ENCODE peak calls at places on chromosome 16, in four cellular contexts. P is progenitor cell of endocrine pancreas, F is psoas muscle, Q is lower lobe of right lung. A is an unnamed sample.

GRCh38 chr16:154223-155030 is 2.0 kb downstream of the HBZ start:
- DNase-seq in P (no peak), F (no peak), Q (no peak), A (no peak)

GRCh38 chr16:29825145-29826044 is 5.1 kb downstream of the MVP start:
- DNase-seq in P (no peak), Q (no peak), F (peak; percentile 66), A (no peak)

GRCh38 chr16:88936913-88937666 is 39.9 kb downstream of the CBFA2T3 start:
- DNase-seq in Q (no peak), F (peak; percentile 11), P (no peak), A (no peak)

GRCh38 chr16:69084301-69084700 is 21.2 kb upstream of the HAS3 start:
- DNase-seq in F (no peak), P (no peak), Q (no peak), A (no peak)

GRCh38 chr16:57528499-57529323 is 7.7 kb downstream of the CCDC102A start:
- DNase-seq in P (peak; percentile 58), Q (peak; percentile 44), F (no peak), A (no peak)

GRCh38 chr16:3596101-3596861 is 15.1 kb downstream of the SLX4 start:
- DNase-seq in Q (no peak), P (no peak), F (no peak), A (no peak)

GRCh38 chr16:71501562-71501961 is 12.4 kb upstream of the ZNF19 start:
- DNase-seq in Q (no peak), F (no peak), P (no peak), A (no peak)

GRCh38 chr16:78553268-78554044 is 454.0 kb downstream of the WWOX start:
- DNase-seq in Q (no peak), P (no peak), F (no peak), A (no peak)

GRCh38 chr16:65406076-65406475 is 284.2 kb upstream of the CDH11 start:
- DNase-seq in Q (no peak), P (no peak), F (no peak), A (no peak)

GRCh38 chr16:24093049-24093448 is 163.1 kb upstream of the CACNG3 start:
- DNase-seq in F (no peak), P (no peak), Q (no peak), A (no peak)

GRCh38 chr16:20020976-20021375 is 52.7 kb downstream of the GPR139 start:
- DNase-seq in F (no peak), Q (no peak), P (no peak), A (no peak)

GRCh38 chr16:27365142-27366089 is 36.6 kb upstream of the IL21R start:
- DNase-seq in F (no peak), Q (no peak), P (no peak), A (no peak)

GRCh38 chr16:23519282-23519681 is 9.0 kb upstream of the GGA2 start:
- DNase-seq in Q (no peak), P (no peak), F (no peak), A (no peak)

GRCh38 chr16:71645450-71645849 is 19.5 kb downstream of the MARVELD3 start:
- DNase-seq in Q (no peak), F (no peak), P (no peak), A (no peak)

GRCh38 chr16:10172848-10173655 is 9.2 kb downstream of the GRIN2A start:
- DNase-seq in F (no peak), Q (no peak), P (no peak), A (no peak)

GRCh38 chr16:81715358-81716196 is 63.5 kb upstream of the PLCG2 start:
- DNase-seq in F (no peak), P (no peak), Q (no peak), A (no peak)

GRCh38 chr16:65318590-65319267 is 196.9 kb upstream of the CDH11 start:
- DNase-seq in P (no peak), Q (no peak), F (no peak), A (no peak)

GRCh38 chr16:11205754-11206459 is 50.1 kb downstream of the SOCS1 start:
- DNase-seq in P (no peak), Q (no peak), F (no peak), A (no peak)

GRCh38 chr16:58047557-58048348 is 22.2 kb downstream of the MMP15 start:
- DNase-seq in P (no peak), F (no peak), Q (no peak), A (no peak)

GRCh38 chr16:68434654-68435210 is 13.6 kb downstream of the SMPD3 start:
- DNase-seq in F (no peak), P (no peak), Q (no peak), A (no peak)

GRCh38 chr16:11131706-11132105 is 124.3 kb downstream of the SOCS1 start:
- DNase-seq in Q (no peak), F (no peak), P (no peak), A (no peak)

GRCh38 chr16:17757808-17758207 is 287.0 kb upstream of the XYLT1 start:
- DNase-seq in P (no peak), F (no peak), Q (no peak), A (no peak)

GRCh38 chr16:47847220-47847970 is 308.4 kb downstream of the ABCC12 start:
- DNase-seq in Q (no peak), P (no peak), F (no peak), A (no peak)

GRCh38 chr16:73095885-73096341 is 48.0 kb upstream of the ZFHX3 start:
- DNase-seq in Q (no peak), F (no peak), P (no peak), A (no peak)

GRCh38 chr16:58077796-58078195 is 51.4 kb downstream of the CFAP20 start:
- DNase-seq in Q (no peak), P (no peak), F (no peak), A (no peak)

GRCh38 chr16:4358831-4359561 is 7.9 kb upstream of the PAM16 start:
- DNase-seq in Q (peak; percentile 80), P (peak; percentile 83), F (peak; percentile 78), A (no peak)

GRCh38 chr16:242281-242680 is 7.7 kb downstream of the FAM234A start:
- DNase-seq in P (no peak), F (no peak), Q (no peak), A (no peak)

GRCh38 chr16:47567321-47567720 is 106.2 kb downstream of the PHKB start:
- DNase-seq in Q (no peak), P (no peak), F (no peak), A (no peak)

GRCh38 chr16:31080756-31081419 is 6.7 kb downstream of the ZNF646 start:
- DNase-seq in P (no peak), F (no peak), Q (no peak), A (no peak)

GRCh38 chr16:11245988-11246387 is 10.0 kb downstream of the SOCS1 start:
- DNase-seq in Q (no peak), F (no peak), P (no peak), A (no peak)

GRCh38 chr16:76748698-76749097 is 442.3 kb upstream of the MON1B start:
- DNase-seq in P (no peak), Q (no peak), F (no peak), A (no peak)

GRCh38 chr16:17109413-17109812 is 361.3 kb downstream of the XYLT1 start:
- DNase-seq in Q (no peak), F (no peak), P (no peak), A (no peak)

GRCh38 chr16:88430524-88431446 is 22.3 kb upstream of the ZFPM1 start:
- DNase-seq in Q (no peak), F (no peak), P (no peak), A (no peak)

GRCh38 chr16:84194470-84195200 is 3.7 kb downstream of the ADAD2 start:
- DNase-seq in P (no peak), Q (no peak), F (no peak), A (no peak)

GRCh38 chr16:8920676-8921625 is 38.8 kb downstream of the LITAFD start:
- DNase-seq in F (no peak), Q (no peak), P (no peak), A (no peak)

GRCh38 chr16:83720981-83721380 is 86.8 kb upstream of the HSBP1 start:
- DNase-seq in F (no peak), Q (no peak), P (no peak), A (no peak)

DNA sequence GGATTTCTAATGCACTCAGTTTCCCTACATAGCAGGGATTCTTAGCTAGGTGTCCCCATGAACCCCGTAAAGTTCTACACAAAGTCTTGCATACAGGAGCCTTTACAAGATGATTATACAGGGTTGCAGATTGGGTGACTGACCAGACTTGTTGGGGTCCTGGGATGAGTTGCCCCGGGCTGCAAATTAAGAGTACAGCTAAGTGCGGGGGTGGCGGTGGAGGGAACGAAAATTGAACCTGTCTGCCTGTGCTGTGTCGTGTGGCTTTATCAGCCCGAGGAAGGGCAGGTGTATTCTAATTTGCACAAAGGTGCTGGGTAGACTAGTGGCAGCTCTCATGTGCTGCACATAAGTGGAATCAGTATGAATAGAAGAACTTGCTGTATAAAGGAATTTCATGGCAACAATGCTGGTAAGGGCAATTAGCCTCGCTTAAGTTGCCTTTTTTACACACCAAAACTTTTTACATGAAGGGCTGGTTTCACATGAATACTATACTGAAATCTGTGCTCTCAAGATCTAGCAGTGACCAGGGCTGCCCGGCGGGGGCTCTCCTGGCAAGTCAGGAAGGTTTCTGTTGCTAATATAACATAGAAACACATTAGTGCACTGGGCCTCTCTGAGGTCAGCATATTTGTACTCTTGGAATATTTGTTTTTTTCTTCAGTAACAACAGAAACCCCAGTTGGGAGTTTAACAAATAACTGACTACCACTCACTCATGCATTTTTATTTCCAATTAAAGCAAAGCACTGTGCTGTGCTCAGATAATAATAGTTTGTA is 50.7 kb downstream of the ADCY7 start:
- DNase-seq in Q (no peak), P (no peak), F (no peak), A (no peak)
- TF ChIP-seq CTCF in Q (no peak), P (no peak), F (no peak), A (no peak)

GRCh38 chr16:74724820-74725549 is 24.3 kb upstream of the MLKL start:
- DNase-seq in P (no peak), F (no peak), Q (no peak), A (peak; percentile 65)
- TF ChIP-seq CTCF in P (no peak), F (no peak), Q (no peak), A (peak; percentile 46)

GRCh38 chr16:66592241-66592640 is 12.3 kb upstream of the CMTM3 start:
- DNase-seq in Q (no peak), P (no peak), F (no peak), A (no peak)
- TF ChIP-seq CTCF in Q (no peak), P (no peak), F (no peak), A (no peak)

GRCh38 chr16:80384862-80385261 is 155.9 kb upstream of the DYNLRB2 start:
- DNase-seq in P (no peak), F (no peak), Q (no peak), A (no peak)

GRCh38 chr16:80391095-80391494 is 149.7 kb upstream of the DYNLRB2 start:
- DNase-seq in F (no peak), Q (no peak), P (no peak), A (no peak)

GRCh38 chr16:80387308-80387921 is 153.4 kb upstream of the DYNLRB2 start:
- DNase-seq in F (no peak), Q (no peak), P (no peak), A (no peak)
- TF ChIP-seq CTCF in F (no peak), Q (no peak), P (no peak), A (peak; percentile 52)

GRCh38 chr16:1494129-1494640 is 1.0 kb downstream of the TELO2 start:
- DNase-seq in Q (peak; percentile 58), F (peak; percentile 75), P (no peak), A (peak; percentile 69)
- TF ChIP-seq CTCF in Q (peak; percentile 59), F (peak; percentile 65), P (peak; percentile 21), A (peak; percentile 38)

GRCh38 chr16:85917012-85917411 is 18.1 kb downstream of the IRF8 start:
- DNase-seq in F (no peak), P (no peak), Q (no peak), A (no peak)
- TF ChIP-seq CTCF in F (no peak), P (peak; percentile 25), Q (no peak), A (peak; percentile 54)